ENCODE peak calls at places on chromosomes 6 and 20, in seven cellular contexts. U, L, F, Q, Z, M and G are unnamed samples.

GRCh38 chr6:89120371-89120770 is 2.5 kb upstream of the SRSF12 start:
- DNase-seq in Z (peak; percentile 35), L (no peak), M (peak; percentile 20), Q (no peak), U (no peak), F (no peak), G (no peak)

GRCh38 chr20:52230406-52230805 is 38.8 kb upstream of the ZFP64 start:
- DNase-seq in F (no peak), U (peak; percentile 15), Q (peak; percentile 34), M (no peak), Z (no peak), L (no peak), G (no peak)

GRCh38 chr20:52047811-52048302 is 143.7 kb downstream of the ZFP64 start:
- DNase-seq in Q (no peak), Z (no peak), F (no peak), U (no peak), L (no peak), M (peak; percentile 53), G (no peak)

GRCh38 chr6:111791415-111791814 is 81.8 kb downstream of the FYN start:
- DNase-seq in Z (peak; percentile 56), U (no peak), M (peak; percentile 39), F (no peak), L (no peak), Q (no peak), G (no peak)

GRCh38 chr6:107436881-107437280 is 22.5 kb downstream of the PDSS2 start:
- DNase-seq in U (no peak), M (no peak), L (no peak), F (no peak), Q (no peak), Z (no peak), G (no peak)

GRCh38 chr6:20534906-20535305 is 649 bp downstream of the CDKAL1 start:
- DNase-seq in U (peak; percentile 25), M (no peak), Z (no peak), Q (no peak), L (no peak), F (peak; percentile 43), G (no peak)

GRCh38 chr6:42136508-42137191 is 5.8 kb downstream of the C6orf132 start:
- DNase-seq in L (no peak), Q (peak; percentile 35), U (peak; percentile 5), F (peak; percentile 89), Z (peak; percentile 74), M (peak; percentile 41), G (no peak)

GRCh38 chr6:139253656-139254055 is 38.1 kb downstream of the TXLNB start:
- DNase-seq in M (no peak), L (no peak), Z (no peak), Q (no peak), U (no peak), F (no peak), G (no peak)

GRCh38 chr6:154509421-154510143 is 903 bp downstream of the CNKSR3 start:
- DNase-seq in U (no peak), Q (peak; percentile 48), M (peak; percentile 40), Z (no peak), F (no peak), L (no peak), G (peak; percentile 25)

GRCh38 chr6:8243462-8243861 is 141.1 kb upstream of the EEF1E1 start:
- DNase-seq in M (no peak), Z (no peak), L (no peak), U (no peak), Q (no peak), F (no peak), G (no peak)

GRCh38 chr20:25300496-25301170 is 52.7 kb downstream of the PYGB start:
- DNase-seq in Z (peak; percentile 13), F (no peak), M (no peak), U (no peak), Q (no peak), L (no peak), G (no peak)

GRCh38 chr20:24060851-24061590 is 72.4 kb upstream of the GGTLC1 start:
- DNase-seq in Q (no peak), M (no peak), Z (no peak), F (no peak), U (no peak), L (no peak), G (no peak)

GRCh38 chr6:140275725-140276124 is 901.3 kb upstream of the CITED2 start:
- DNase-seq in M (no peak), F (no peak), L (no peak), U (no peak), Z (no peak), Q (no peak), G (no peak)

GRCh38 chr6:34047913-34048867 is 97.7 kb downstream of the GRM4 start:
- DNase-seq in U (no peak), Q (no peak), F (no peak), L (no peak), Z (no peak), M (no peak), G (no peak)

GRCh38 chr20:32343438-32343837 is 14.7 kb upstream of the ASXL1 start:
- DNase-seq in L (no peak), Z (peak; percentile 79), Q (no peak), U (no peak), M (peak; percentile 87), F (no peak), G (no peak)

GRCh38 chr6:28772480-28773381 is 151.1 kb downstream of the TRIM27 start:
- DNase-seq in M (no peak), U (no peak), L (no peak), F (no peak), Z (no peak), Q (no peak), G (no peak)

GRCh38 chr6:118509009-118509617 is 39.0 kb upstream of the PLN start:
- DNase-seq in F (peak; percentile 44), M (peak; percentile 65), U (peak; percentile 52), Q (no peak), L (no peak), Z (peak; percentile 14), G (no peak)

GRCh38 chr6:36737043-36737785 is 39.6 kb downstream of the RAB44 start:
- DNase-seq in U (no peak), L (no peak), Q (no peak), M (no peak), Z (no peak), F (no peak), G (no peak)

GRCh38 chr6:217048-217659 is 75.1 kb upstream of the DUSP22 start:
- DNase-seq in F (peak; percentile 52), L (no peak), M (no peak), Z (no peak), Q (peak; percentile 33), U (no peak), G (no peak)

GRCh38 chr6:149014631-149015171 is 267.9 kb downstream of the UST start:
- DNase-seq in Q (no peak), L (no peak), Z (peak; percentile 27), U (no peak), M (no peak), F (no peak), G (no peak)

GRCh38 chr20:8535403-8536003 is 403.4 kb downstream of the PLCB1 start:
- DNase-seq in Q (no peak), L (no peak), Z (no peak), U (peak; percentile 6), F (peak; percentile 44), M (peak; percentile 19), G (no peak)

GRCh38 chr20:19504251-19504650 is 253.8 kb upstream of the RIN2 start:
- DNase-seq in U (no peak), F (no peak), L (no peak), Z (no peak), Q (no peak), M (no peak), G (no peak)